ENCODE peak calls at places on chromosome 12, in six cellular contexts. I is M059J; Y is stimulated activated CD4-positive, alpha-beta T cell treated with anti-CD3 and anti-CD28 coated beads, Interleukin-1b, Interleukin-23, amount 100 ng/mL, for 24 hours; L is Peyer's patch; F is AG08395; J is mammary epithelial cell. B is an unnamed sample.

GRCh38 chr12:95259368-95259767 is 41.8 kb downstream of the VEZT start:
- DNase-seq in F (no peak), L (no peak), I (no peak), Y (no peak), J (no peak), B (no peak)

GRCh38 chr12:116928504-116928903 is 17.8 kb downstream of the FBXW8 start:
- DNase-seq in L (no peak), Y (no peak), J (no peak), F (no peak), I (no peak), B (no peak)

GRCh38 chr12:105982022-105982421 is 156.7 kb downstream of the NUAK1 start:
- DNase-seq in Y (no peak), F (no peak), J (no peak), I (no peak), L (no peak), B (no peak)

GRCh38 chr12:45989857-45990467 is 412 bp downstream of the SCAF11 start:
- DNase-seq in F (peak), J (peak), Y (peak), I (no peak), L (no peak), B (peak)

GRCh38 chr12:6044082-6044481 is 80.4 kb downstream of the VWF start:
- DNase-seq in I (peak), F (no peak), J (peak), L (no peak), Y (no peak), B (no peak)

GRCh38 chr12:111384596-111384995 is 15.7 kb upstream of the PHETA1 start:
- DNase-seq in I (no peak), L (no peak), Y (no peak), F (no peak), J (no peak), B (no peak)

GRCh38 chr12:131138638-131139362 is 185.1 kb downstream of the ADGRD1 start:
- DNase-seq in F (no peak), Y (no peak), I (no peak), L (no peak), J (no peak), B (no peak)

GRCh38 chr12:108119126-108119973 is 9.7 kb upstream of the WSCD2 start:
- DNase-seq in L (peak), J (peak), Y (no peak), I (no peak), F (no peak), B (no peak)

GRCh38 chr12:56636118-56636674 is 6.1 kb upstream of the BAZ2A start:
- DNase-seq in Y (peak), F (peak), L (peak), J (peak), I (peak), B (peak)

GRCh38 chr12:93802293-93802692 is 125.1 kb downstream of the CRADD start:
- DNase-seq in I (no peak), F (no peak), L (no peak), J (no peak), Y (no peak), B (no peak)

GRCh38 chr12:89669197-89669596 is 39.4 kb downstream of the ATP2B1 start:
- DNase-seq in J (no peak), L (no peak), I (no peak), Y (no peak), F (no peak), B (no peak)

GRCh38 chr12:72207756-72208155 is 64.4 kb upstream of the TRHDE start:
- DNase-seq in J (no peak), I (no peak), F (no peak), L (no peak), Y (no peak), B (no peak)

GRCh38 chr12:122081697-122082221 is 3.2 kb downstream of the MLXIP start:
- DNase-seq in Y (no peak), F (peak), J (peak), I (peak), L (peak), B (no peak)

GRCh38 chr12:28905220-28905940 is 243.7 kb upstream of the FAR2 start:
- DNase-seq in F (no peak), I (no peak), L (no peak), Y (no peak), J (peak), B (no peak)

GRCh38 chr12:93502802-93503623 is 35.7 kb downstream of the MRPL42 start:
- DNase-seq in I (peak), Y (peak), F (peak), L (peak), J (peak), B (no peak)

GRCh38 chr12:71162832-71163711 is 5.3 kb upstream of the TSPAN8 start:
- DNase-seq in J (no peak), L (no peak), F (no peak), Y (no peak), I (no peak), B (no peak)

GRCh38 chr12:77442633-77443032 is 377.3 kb upstream of the E2F7 start:
- DNase-seq in L (no peak), F (peak), Y (no peak), J (no peak), I (no peak), B (no peak)

GRCh38 chr12:66692170-66692569 is 13.3 kb upstream of the GRIP1 start:
- DNase-seq in J (no peak), F (no peak), L (no peak), I (no peak), Y (no peak), B (no peak)

GRCh38 chr12:114655934-114656697 is 27.9 kb downstream of the TBX3 start:
- DNase-seq in J (no peak), Y (no peak), L (no peak), F (no peak), I (peak), B (no peak)

GRCh38 chr12:26460361-26460760 is 265.0 kb downstream of the SSPN start:
- DNase-seq in Y (no peak), J (no peak), F (no peak), I (no peak), L (no peak), B (no peak)

GRCh38 chr12:110314308-110314707 is 33.3 kb downstream of the ATP2A2 start:
- DNase-seq in F (peak), J (peak), L (no peak), Y (no peak), I (peak), B (no peak)

GRCh38 chr12:51076235-51076930 is 7.0 kb downstream of the CSRNP2 start:
- DNase-seq in Y (no peak), F (no peak), L (no peak), I (no peak), J (no peak), B (no peak)

GRCh38 chr12:109735051-109735521 is 21.5 kb downstream of the FAM222A start:
- DNase-seq in F (no peak), L (no peak), J (no peak), Y (no peak), I (no peak), B (no peak)

GRCh38 chr12:1611775-1612174 is 17.3 kb upstream of the WNT5B start:
- DNase-seq in Y (no peak), J (peak), L (no peak), I (peak), F (peak), B (no peak)

GRCh38 chr12:33251548-33251947 is 188.1 kb downstream of the SYT10 start:
- DNase-seq in L (no peak), J (no peak), F (no peak), Y (no peak), I (no peak), B (no peak)

GRCh38 chr12:93427779-93428564 is 13.8 kb downstream of the UBE2N start:
- DNase-seq in Y (no peak), F (peak), J (no peak), L (no peak), I (no peak), B (no peak)

GRCh38 chr12:122403831-122404230 is 18.6 kb downstream of the CLIP1 start:
- DNase-seq in L (no peak), I (no peak), Y (no peak), F (no peak), J (no peak), B (no peak)

GRCh38 chr12:122909442-122910288 is 13.7 kb upstream of the VPS37B start:
- DNase-seq in I (no peak), F (no peak), J (no peak), Y (no peak), L (no peak), B (no peak)

GRCh38 chr12:67269632-67270578 is 747 bp downstream of the CAND1 start:
- DNase-seq in Y (peak), F (peak), J (peak), I (peak), L (peak), B (no peak)

GRCh38 chr12:72178871-72179270 is 93.3 kb upstream of the TRHDE start:
- DNase-seq in L (no peak), F (no peak), Y (no peak), I (no peak), J (no peak), B (no peak)

GRCh38 chr12:5577741-5578140 is 145.8 kb downstream of the NTF3 start:
- DNase-seq in Y (no peak), F (no peak), L (no peak), I (no peak), J (no peak), B (no peak)

GRCh38 chr12:86770871-86771270 is 514.7 kb upstream of the MGAT4C start:
- DNase-seq in F (no peak), I (no peak), J (no peak), L (no peak), Y (no peak), B (no peak)

GRCh38 chr12:122124370-122124769 is 45.8 kb downstream of the MLXIP start:
- DNase-seq in Y (no peak), I (no peak), F (no peak), L (no peak), J (no peak), B (no peak)

GRCh38 chr12:11981174-11981733 is 89.5 kb upstream of the BCL2L14 start:
- DNase-seq in Y (peak), L (no peak), F (no peak), I (peak), J (peak), B (no peak)